ENCODE peak calls at places on chromosome 3, in seven cellular contexts. B is HepG2, C is SK-N-SH, F is H1, L is K562, S is GM12878, Y is NT2/D1. O is an unnamed sample.

GRCh38 chr3:31871939-31872507 is 109.0 kb downstream of the OSBPL10 start:
- DNase-seq in L (no peak), C (no peak), S (no peak), Y (no peak), B (no peak), F (no peak), O (no peak)

GRCh38 chr3:126982125-126982521 is 792 bp upstream of the PLXNA1 start:
- DNase-seq in F (no peak), B (no peak), C (no peak), S (peak), L (peak), Y (peak), O (no peak)

GRCh38 chr3:122560680-122561079 is 3.4 kb downstream of the PARP9 start:
- DNase-seq in Y (no peak), C (peak), S (peak), L (peak), F (no peak), B (peak), O (peak)

GRCh38 chr3:81581966-81582599 is 179.4 kb downstream of the GBE1 start:
- DNase-seq in L (peak), S (peak), B (peak), F (no peak), Y (peak), C (peak), O (peak)

GRCh38 chr3:124097362-124098120 is 105.6 kb upstream of the ROPN1 start:
- DNase-seq in F (no peak), L (no peak), Y (no peak), C (no peak), B (no peak), S (no peak), O (no peak)

GRCh38 chr3:58137306-58137705 is 73.5 kb downstream of the DNASE1L3 start:
- DNase-seq in L (no peak), Y (no peak), F (no peak), B (no peak), C (no peak), S (no peak), O (no peak)

GRCh38 chr3:109930592-109930991 is 593.2 kb upstream of the DPPA4 start:
- DNase-seq in Y (no peak), L (no peak), S (no peak), C (no peak), F (no peak), B (no peak), O (no peak)

GRCh38 chr3:85960793-85961192 is 1002.0 kb downstream of the CADM2 start:
- DNase-seq in C (no peak), L (no peak), S (no peak), B (no peak), Y (no peak), F (no peak), O (no peak)

GRCh38 chr3:81549388-81549787 is 212.1 kb downstream of the GBE1 start:
- DNase-seq in F (no peak), L (peak), B (no peak), C (no peak), S (no peak), Y (no peak), O (no peak)

GRCh38 chr3:60365360-60365759 is 885.9 kb downstream of the FHIT start:
- DNase-seq in S (no peak), F (no peak), Y (no peak), L (no peak), C (no peak), B (no peak), O (no peak)

GRCh38 chr3:24481193-24481592 is 13.5 kb downstream of the THRB start:
- DNase-seq in Y (no peak), S (no peak), C (no peak), F (no peak), L (no peak), B (no peak), O (no peak)

GRCh38 chr3:34376691-34377090 is 578.3 kb downstream of the PDCD6IP start:
- DNase-seq in L (no peak), Y (no peak), S (no peak), C (no peak), B (no peak), F (no peak), O (no peak)

GRCh38 chr3:120095226-120096165 is 1.2 kb upstream of the GSK3B start:
- DNase-seq in C (peak), Y (peak), B (peak), S (peak), L (peak), F (peak), O (peak)

GRCh38 chr3:181007262-181007661 is 17.7 kb upstream of the DNAJC19 start:
- DNase-seq in S (no peak), L (no peak), B (no peak), F (no peak), Y (no peak), C (no peak), O (no peak)

GRCh38 chr3:181009225-181009624 is 19.7 kb upstream of the DNAJC19 start:
- DNase-seq in C (no peak), B (no peak), F (no peak), Y (no peak), L (no peak), S (no peak), O (no peak)

GRCh38 chr3:181006541-181006940 is 17.0 kb upstream of the DNAJC19 start:
- DNase-seq in L (no peak), C (no peak), F (no peak), B (no peak), Y (no peak), S (no peak), O (no peak)

DNA sequence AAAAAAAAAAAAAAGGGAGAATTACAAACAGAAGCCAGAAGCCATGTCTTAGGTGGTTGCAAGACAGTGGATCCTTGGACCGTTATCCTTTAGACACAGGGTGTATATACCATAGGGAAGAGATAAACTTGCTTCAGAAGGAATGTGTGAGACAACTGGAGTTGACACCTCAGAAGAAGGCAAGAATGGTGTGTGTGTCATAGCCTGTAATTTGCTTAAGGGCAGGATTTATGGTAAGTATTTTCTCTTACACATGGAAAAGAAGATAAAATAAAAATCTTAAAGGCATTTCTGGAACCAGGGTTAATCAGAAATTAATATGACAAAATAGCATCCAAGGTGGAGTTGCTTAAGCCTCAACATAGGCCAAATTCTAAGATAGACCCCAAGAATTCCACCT is 19.3 kb upstream of the DNAJC19 start:
- DNase-seq in S (no peak), L (no peak), F (no peak), C (no peak), B (no peak), Y (no peak), O (no peak)
- TF ChIP-seq YY1 in S (no peak), L (no peak), F (no peak), C (no peak), B (no peak), Y (no peak), O (no peak)

GRCh38 chr3:163785693-163786092 is 1292.6 kb downstream of the SI start:
- DNase-seq in C (peak), F (peak), B (no peak), Y (no peak), L (no peak), S (no peak), O (peak)
- TF ChIP-seq YY1 in C (no peak), F (no peak), B (no peak), Y (no peak), L (no peak), S (no peak), O (no peak)

DNA sequence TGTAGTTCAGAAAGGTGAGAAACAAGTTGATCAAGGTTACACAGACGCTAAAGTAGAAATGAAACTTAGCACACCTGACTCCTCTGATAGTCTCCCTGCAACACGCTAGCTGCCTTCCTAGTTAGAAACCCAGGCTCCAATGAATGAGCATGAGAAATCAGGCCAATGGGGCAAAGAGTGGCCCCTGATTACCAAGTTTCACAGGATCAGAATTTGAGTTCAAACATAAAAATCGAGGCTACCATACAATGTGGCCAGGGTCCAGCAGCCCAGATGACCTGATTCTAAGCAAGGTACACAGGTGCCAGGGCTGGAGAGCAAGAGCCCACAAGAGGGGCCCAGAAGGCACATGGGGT is 7.7 kb downstream of the PLD1 start:
- DNase-seq in Y (no peak), C (no peak), L (no peak), F (no peak), B (no peak), S (peak), O (no peak)
- TF ChIP-seq YY1 in Y (no peak), C (no peak), L (no peak), F (no peak), B (no peak), S (no peak), O (no peak)

DNA sequence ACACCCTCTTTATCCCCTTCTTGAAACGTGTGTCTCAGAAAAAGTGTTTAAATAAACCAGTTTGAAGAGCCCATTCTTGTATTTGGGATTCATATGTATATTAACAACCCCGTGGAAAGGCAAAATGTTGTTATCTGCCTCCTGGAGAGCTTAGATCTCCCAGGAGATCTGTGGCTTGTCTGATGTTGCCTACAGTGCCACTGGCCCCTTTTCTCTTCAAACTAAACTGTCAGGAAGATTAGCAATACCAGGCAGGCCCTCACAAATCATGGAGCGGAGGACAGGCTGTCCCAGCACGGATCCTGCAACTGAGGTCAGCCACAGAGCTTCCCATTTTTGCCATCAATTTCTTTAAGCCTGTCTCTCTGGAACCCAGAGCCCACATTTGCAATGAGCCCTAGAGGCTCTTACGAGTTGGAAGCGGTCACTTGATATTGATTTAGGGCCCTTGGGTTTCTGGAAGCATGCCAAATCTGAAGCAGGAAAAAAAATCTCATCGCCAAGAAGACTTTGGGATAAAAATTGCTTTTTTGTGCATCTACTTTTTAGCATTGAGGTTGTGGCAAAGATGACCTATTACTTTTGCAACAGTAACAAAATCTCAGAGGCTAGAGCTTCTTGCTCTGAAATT is 234.1 kb downstream of the OPA1 start:
- DNase-seq in F (no peak), B (no peak), L (no peak), C (peak), S (no peak), Y (no peak), O (no peak)
- TF ChIP-seq YY1 in F (no peak), B (no peak), L (no peak), C (no peak), S (no peak), Y (no peak), O (no peak)

GRCh38 chr3:40546811-40547210 is 22.1 kb downstream of the ZNF621 start:
- DNase-seq in B (no peak), F (no peak), Y (no peak), S (no peak), C (no peak), L (peak), O (no peak)
- TF ChIP-seq YY1 in B (no peak), F (no peak), Y (no peak), S (no peak), C (no peak), L (no peak), O (no peak)

GRCh38 chr3:5194341-5194740 is 6.8 kb downstream of the EDEM1 start:
- DNase-seq in B (no peak), L (no peak), Y (no peak), S (no peak), C (no peak), F (no peak), O (no peak)

GRCh38 chr3:5195605-5196004 is 8.1 kb downstream of the EDEM1 start:
- DNase-seq in C (no peak), F (no peak), B (no peak), Y (no peak), L (no peak), S (no peak), O (no peak)

GRCh38 chr3:5192568-5193319 is 5.2 kb downstream of the EDEM1 start:
- DNase-seq in F (no peak), L (no peak), B (no peak), C (no peak), Y (no peak), S (no peak), O (no peak)

GRCh38 chr3:5197022-5197421 is 9.5 kb downstream of the EDEM1 start:
- DNase-seq in B (no peak), S (no peak), Y (no peak), F (no peak), L (no peak), C (no peak), O (no peak)

GRCh38 chr3:5194801-5195509 is 7.4 kb downstream of the EDEM1 start:
- DNase-seq in L (peak), Y (no peak), B (peak), F (no peak), C (no peak), S (no peak), O (peak)
- TF ChIP-seq YY1 in L (no peak), Y (no peak), B (no peak), F (no peak), C (no peak), S (no peak), O (no peak)

O was measured in HCT116.